ENCODE peak calls at places on chromosome 13, in eight cellular contexts. P is heart left ventricle, T is GM23338, J is right atrium auricular region, Q is tibial nerve, Y is left ventricle myocardium inferior, W is psoas muscle, B is thoracic aorta. U is an unnamed sample.

GRCh38 chr13:85798999-85799646 is at the start of gene SLITRK6:
- DNase-seq in P (no peak), Q (no peak), B (no peak), Y (no peak), J (no peak), T (peak), W (no peak), U (no peak)

GRCh38 chr13:50275392-50276063 is 260.3 kb downstream of the KCNRG start:
- DNase-seq in P (no peak), Y (no peak), W (no peak), T (no peak), B (no peak), Q (no peak), J (no peak), U (no peak)

GRCh38 chr13:113383089-113383488 is 19.2 kb upstream of the GRTP1 start:
- DNase-seq in J (no peak), T (no peak), B (no peak), Q (no peak), Y (no peak), P (no peak), W (no peak), U (no peak)

GRCh38 chr13:110651271-110651670 is 35.9 kb downstream of the NAXD start:
- DNase-seq in W (no peak), P (no peak), B (no peak), Q (no peak), Y (no peak), T (no peak), J (no peak), U (no peak)

GRCh38 chr13:108315273-108315672 is 45.8 kb downstream of the TNFSF13B start:
- DNase-seq in B (no peak), P (no peak), J (no peak), T (no peak), Y (no peak), W (no peak), Q (no peak), U (no peak)

GRCh38 chr13:55199132-55199531 is 1941.6 kb upstream of the PRR20A start:
- DNase-seq in P (no peak), B (no peak), W (no peak), T (peak), Q (no peak), J (no peak), Y (no peak), U (no peak)

GRCh38 chr13:24147570-24147963 is 13.0 kb upstream of the SPATA13 start:
- DNase-seq in P (no peak), W (no peak), Q (no peak), J (no peak), B (no peak), Y (no peak), T (no peak), U (no peak)

GRCh38 chr13:75372517-75372916 is 109.5 kb downstream of the TBC1D4 start:
- DNase-seq in B (no peak), J (no peak), W (no peak), P (no peak), Q (no peak), Y (no peak), T (peak), U (no peak)

GRCh38 chr13:33487575-33488243 is 202.2 kb upstream of the STARD13 start:
- DNase-seq in J (no peak), T (peak), Y (no peak), W (no peak), P (no peak), B (no peak), Q (no peak), U (no peak)

GRCh38 chr13:46641274-46642081 is 88.5 kb downstream of the LRCH1 start:
- DNase-seq in Q (no peak), Y (peak), B (no peak), J (no peak), W (no peak), P (peak), T (no peak), U (no peak)

GRCh38 chr13:91347212-91347995 is at the start of gene MIR17HG:
- DNase-seq in W (peak), Q (peak), Y (peak), B (peak), P (peak), J (peak), T (peak), U (peak)

GRCh38 chr13:36758345-36758744 is 60.7 kb upstream of the RFXAP start:
- DNase-seq in Y (no peak), T (no peak), J (no peak), Q (no peak), P (no peak), W (no peak), B (no peak), U (no peak)

GRCh38 chr13:44755872-44756271 is 179.7 kb upstream of the TSC22D1 start:
- DNase-seq in B (no peak), W (no peak), J (no peak), Q (no peak), Y (no peak), T (no peak), P (no peak), U (no peak)

GRCh38 chr13:30169442-30169841 is 137.9 kb downstream of the KATNAL1 start:
- DNase-seq in Y (no peak), P (no peak), W (no peak), Q (no peak), T (no peak), B (no peak), J (no peak), U (no peak)

GRCh38 chr13:106416645-106417044 is 118.8 kb downstream of the EFNB2 start:
- DNase-seq in T (peak), Y (no peak), W (no peak), P (no peak), Q (no peak), J (no peak), B (no peak), U (no peak)

GRCh38 chr13:45674908-45675307 is 27.2 kb upstream of the CBY2 start:
- DNase-seq in J (no peak), Q (no peak), T (peak), P (no peak), W (no peak), B (no peak), Y (no peak), U (no peak)

GRCh38 chr13:38713046-38713445 is 26.2 kb downstream of the FREM2 start:
- DNase-seq in Q (no peak), T (no peak), J (no peak), B (no peak), W (no peak), Y (no peak), P (no peak), U (no peak)

GRCh38 chr13:40433577-40433976 is 232.9 kb downstream of the FOXO1 start:
- DNase-seq in B (no peak), Q (no peak), W (no peak), T (no peak), Y (no peak), P (no peak), J (no peak), U (no peak)

GRCh38 chr13:97028441-97029299 is 34.4 kb upstream of the OXGR1 start:
- DNase-seq in Q (peak), P (no peak), Y (peak), T (peak), J (peak), W (peak), B (no peak), U (no peak)

GRCh38 chr13:95833126-95833525 is 156.2 kb downstream of the DNAJC3 start:
- DNase-seq in B (no peak), J (no peak), Q (no peak), W (no peak), P (no peak), Y (no peak), T (no peak), U (no peak)

GRCh38 chr13:109160887-109161669 is 531.7 kb downstream of the MYO16 start:
- DNase-seq in T (no peak), J (no peak), P (no peak), W (no peak), Y (no peak), Q (no peak), B (no peak), U (no peak)

GRCh38 chr13:114196629-114197028 is 17.6 kb downstream of the CFAP97D2 start:
- DNase-seq in Q (no peak), W (no peak), P (no peak), T (no peak), J (no peak), Y (no peak), B (no peak), U (no peak)

GRCh38 chr13:98083507-98083906 is 59.4 kb upstream of the FARP1 start:
- DNase-seq in P (no peak), J (no peak), T (no peak), Q (no peak), Y (no peak), B (no peak), W (no peak), U (no peak)

GRCh38 chr13:93226623-93227279 is at the start of gene GPC6:
- DNase-seq in P (no peak), J (no peak), T (peak), B (no peak), Y (no peak), Q (peak), W (peak), U (no peak)

GRCh38 chr13:94311893-94312292 is 167.6 kb downstream of the DCT start:
- DNase-seq in B (no peak), P (no peak), Y (no peak), Q (no peak), W (no peak), T (no peak), J (no peak), U (no peak)

GRCh38 chr13:91347996-91348905 is 764 bp downstream of the MIR17HG start:
- DNase-seq in P (peak), Q (peak), Y (peak), B (no peak), T (no peak), W (peak), J (no peak), U (peak)

GRCh38 chr13:72208112-72208645 is 341.2 kb upstream of the DACH1 start:
- DNase-seq in Q (no peak), T (no peak), B (no peak), Y (no peak), J (no peak), P (no peak), W (no peak), U (no peak)

GRCh38 chr13:99471231-99472202 is 29.8 kb upstream of the TM9SF2 start:
- DNase-seq in B (no peak), W (no peak), J (no peak), T (no peak), P (no peak), Y (no peak), Q (no peak), U (no peak)

GRCh38 chr13:33328691-33329090 is 43.1 kb upstream of the STARD13 start:
- DNase-seq in W (no peak), J (no peak), P (no peak), Q (no peak), B (no peak), Y (no peak), T (no peak), U (no peak)

GRCh38 chr13:67935655-67936054 is 705.5 kb upstream of the PCDH9 start:
- DNase-seq in T (no peak), J (no peak), P (no peak), Y (no peak), W (no peak), Q (no peak), B (no peak), U (no peak)

GRCh38 chr13:112793545-112794445 is 104.0 kb downstream of the ATP11A start:
- DNase-seq in W (no peak), B (no peak), Q (no peak), P (no peak), T (no peak), Y (no peak), J (peak), U (no peak)

GRCh38 chr13:91017031-91017668 is 330.3 kb upstream of the MIR17HG start:
- DNase-seq in J (no peak), Q (no peak), P (peak), Y (no peak), T (peak), B (no peak), W (peak), U (no peak)

GRCh38 chr13:38223093-38223492 is 126.6 kb upstream of the UFM1 start:
- DNase-seq in P (no peak), B (no peak), Q (no peak), J (no peak), Y (no peak), T (peak), W (no peak), U (no peak)

DNA sequence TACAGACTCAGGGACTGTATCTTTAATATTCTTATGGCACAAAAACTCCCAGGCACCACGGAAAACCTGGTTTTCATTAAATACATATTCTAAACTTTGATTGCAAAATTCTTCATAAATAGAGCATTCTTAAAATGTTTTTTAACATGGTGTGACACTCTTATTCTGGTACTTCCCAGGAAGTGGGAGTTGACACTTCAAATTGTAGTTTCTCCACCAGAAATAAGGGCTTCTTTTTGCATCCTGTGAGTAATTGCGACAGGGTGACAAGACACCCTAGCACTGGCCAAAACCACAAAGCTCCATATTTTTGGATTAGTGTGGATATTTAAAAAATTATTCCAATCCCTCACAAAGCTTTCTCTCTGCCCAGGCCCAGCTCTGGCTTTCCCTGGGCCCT is 43.6 kb upstream of the MTIF3 start:
- DNase-seq in Q (no peak), P (no peak), B (no peak), J (no peak), W (no peak), T (no peak), Y (no peak), U (no peak)
- TF ChIP-seq CTCF in Q (no peak), P (no peak), B (no peak), J (no peak), W (no peak), T (no peak), Y (no peak), U (no peak)

DNA sequence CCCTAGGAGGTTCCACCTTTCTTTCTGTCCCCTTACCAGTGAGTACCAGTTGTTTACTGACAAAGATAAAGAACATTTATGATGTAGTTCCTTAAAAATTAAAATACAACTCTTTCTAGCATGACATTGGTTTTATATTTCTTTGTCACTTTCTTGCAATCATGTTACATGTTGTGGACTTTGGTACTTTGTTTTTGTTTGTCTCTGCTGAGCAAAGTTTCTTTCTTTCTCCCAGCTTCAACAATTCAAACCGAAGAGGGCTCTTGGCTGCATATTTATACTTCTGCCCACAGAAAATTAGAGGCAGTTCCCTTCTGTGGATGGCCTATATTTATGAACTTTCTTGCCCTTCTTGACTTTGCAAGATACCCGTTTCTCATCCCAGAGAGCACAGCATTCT is 201.2 kb downstream of the MTUS2 start:
- DNase-seq in T (no peak), Y (no peak), P (no peak), B (no peak), W (no peak), Q (no peak), J (no peak), U (no peak)
- H3K27ac ChIP-seq in T (no peak), Y (no peak), P (no peak), B (no peak), W (no peak), Q (no peak), J (no peak), U (no peak)

DNA sequence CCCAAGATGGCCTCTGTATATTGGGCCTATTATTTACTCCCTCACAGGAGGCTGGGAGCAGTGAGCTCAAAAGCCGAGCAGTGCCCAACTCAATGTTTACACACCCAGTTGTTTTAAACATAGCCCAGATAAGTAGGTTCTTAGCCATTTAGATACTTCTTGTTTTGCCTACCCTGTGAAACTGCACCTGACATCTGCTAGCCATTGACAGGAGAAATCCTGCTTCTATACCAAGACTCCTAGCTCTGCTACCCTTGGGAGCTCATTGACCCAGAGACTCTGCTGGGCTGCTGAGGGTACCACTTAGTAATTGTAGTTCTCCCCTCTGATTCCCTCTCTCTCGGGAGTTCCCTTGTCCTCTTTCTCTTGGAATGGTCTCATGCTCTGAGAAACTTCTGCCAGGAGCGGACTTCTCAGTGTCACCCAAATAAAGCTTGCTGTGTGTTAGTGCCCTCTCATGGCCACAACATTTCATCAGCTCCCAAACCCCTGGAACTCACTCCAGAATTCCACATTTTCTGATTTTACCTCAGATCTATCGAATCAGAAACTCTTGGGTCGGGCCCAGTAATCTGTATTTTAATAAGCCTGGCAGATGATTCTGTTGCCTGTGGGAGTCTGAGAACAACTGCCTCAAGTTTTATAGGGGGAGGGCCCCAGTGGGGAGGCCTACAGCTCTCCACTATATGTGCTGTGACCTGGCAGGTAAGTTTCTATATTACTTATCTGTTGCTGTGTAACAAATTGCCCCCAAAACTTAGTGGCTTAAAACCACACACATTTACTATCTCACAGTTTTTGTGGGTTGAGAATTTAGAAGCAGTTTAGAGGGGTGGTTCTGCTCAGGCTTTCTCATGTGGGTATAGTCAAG is 221.1 kb downstream of the TDRD3 start:
- DNase-seq in J (no peak), Q (no peak), W (no peak), T (peak), B (no peak), Y (no peak), P (no peak), U (no peak)
- TF ChIP-seq CTCF in J (no peak), Q (no peak), W (no peak), T (peak), B (no peak), Y (peak), P (no peak), U (no peak)

GRCh38 chr13:41528021-41528420 is 70.7 kb downstream of the RGCC start:
- DNase-seq in Y (no peak), W (no peak), T (no peak), P (no peak), J (peak), Q (no peak), B (no peak), U (no peak)

GRCh38 chr13:41533266-41533665 is 75.9 kb downstream of the RGCC start:
- DNase-seq in T (no peak), Q (no peak), Y (no peak), P (no peak), B (no peak), W (no peak), J (no peak), U (no peak)

GRCh38 chr13:41533676-41534075 is 76.3 kb downstream of the RGCC start:
- DNase-seq in W (peak), Y (no peak), P (no peak), T (no peak), J (no peak), Q (peak), B (no peak), U (no peak)
- H3K27ac ChIP-seq in W (no peak), Y (no peak), P (no peak), T (no peak), J (no peak), Q (no peak), B (no peak), U (no peak)

GRCh38 chr13:42660367-42660965 is 86.5 kb downstream of the TNFSF11 start:
- DNase-seq in W (no peak), P (no peak), Q (no peak), J (no peak), Y (no peak), T (no peak), B (no peak), U (no peak)
- TF ChIP-seq CTCF in W (no peak), P (peak), Q (no peak), J (no peak), Y (peak), T (no peak), B (no peak), U (no peak)

DNA sequence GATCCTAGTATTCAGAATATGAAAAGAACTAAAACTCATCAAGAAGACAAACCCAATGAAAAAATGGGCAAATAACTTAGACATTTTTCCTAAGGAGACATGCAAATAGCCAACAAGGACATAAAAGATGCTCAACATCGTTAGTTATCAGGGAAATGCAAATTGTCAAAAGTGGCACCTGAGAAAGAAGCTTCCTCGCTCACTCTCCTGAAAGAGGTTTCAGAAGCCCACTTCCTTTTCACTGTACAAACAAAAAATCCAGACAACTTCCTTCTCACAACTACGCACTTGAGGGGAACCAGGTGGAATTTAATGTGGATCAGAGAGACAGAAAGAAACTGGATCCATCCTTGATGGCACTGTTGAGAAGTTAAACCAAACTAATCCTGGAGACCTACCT is 41.5 kb downstream of the KLF12 start:
- DNase-seq in Y (no peak), Q (no peak), J (no peak), B (no peak), T (no peak), W (no peak), P (no peak), U (no peak)
- H3K27ac ChIP-seq in Y (no peak), Q (no peak), J (no peak), B (no peak), T (no peak), W (no peak), P (no peak), U (no peak)

DNA sequence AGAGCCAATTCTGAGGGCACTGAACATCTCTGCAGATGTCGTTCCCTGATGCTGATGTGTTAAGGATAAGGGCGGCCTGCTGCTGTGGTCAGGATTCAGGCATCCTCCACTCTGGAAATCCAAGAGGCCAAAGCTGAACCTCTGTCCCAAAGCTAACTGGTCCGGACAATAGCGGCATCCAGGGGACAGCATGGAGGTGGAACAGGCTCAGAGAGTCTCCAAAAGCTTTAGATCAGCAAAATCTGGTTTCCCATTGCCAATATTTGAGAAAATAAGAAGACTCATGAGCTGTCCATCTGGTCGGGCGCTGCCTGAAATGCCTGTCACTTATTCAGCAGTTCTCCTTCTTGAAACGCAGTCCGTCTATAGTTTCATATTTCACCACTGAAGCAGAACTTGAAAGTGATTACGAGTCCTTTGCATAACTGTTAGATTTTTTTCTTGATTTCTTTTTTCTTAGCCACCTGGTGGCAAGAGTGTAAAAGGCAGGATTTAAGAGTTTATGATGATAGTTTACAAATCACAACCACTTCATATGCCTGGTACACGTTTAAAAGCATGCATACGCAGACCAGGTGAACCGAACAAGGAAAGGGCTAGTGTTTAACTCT is 45.9 kb downstream of the GGACT start:
- DNase-seq in Y (no peak), P (no peak), B (no peak), W (no peak), Q (no peak), J (peak), T (peak), U (peak)
- TF ChIP-seq CTCF in Y (peak), P (no peak), B (no peak), W (peak), Q (peak), J (no peak), T (peak), U (no peak)

U was measured in coronary artery.